ENCODE peak calls at places on chromosomes 11 and 22, in nine cellular contexts. One of them, this sample, is unnamed.

GRCh38 chr22:23675502-23676415 is 15.1 kb upstream of the RGL4 start:
- DNase-seq in activated T-cell treated with anti-CD3 and anti-CD28 coated beads, Interleukin-2, amount 50 U/mL, for 72 hours: no peak
- DNase-seq in stimulated activated CD8-positive, alpha-beta memory T cell treated with anti-CD3 and anti-CD28 coated beads, Interleukin-12 subunit alpha, Interleukin-12 subunit beta, amount 100 ng/mL, for 1 hour: no peak
- DNase-seq in upper lobe of left lung: peak; percentile 47
- DNase-seq in HFF-Myc: no peak
- DNase-seq in neural crest cell: no peak
- DNase-seq in stimulated activated CD4-positive, alpha-beta T cell treated with anti-CD3 and anti-CD28 coated beads, Interleukin-15, amount 100 ng/mL, for 1 hour: no peak
- DNase-seq in frontal cortex: no peak
- DNase-seq in amygdala: no peak
- DNase-seq in this sample: no peak

GRCh38 chr11:107666911-107667568 is 44.8 kb downstream of the SLN start:
- DNase-seq in activated T-cell treated with anti-CD3 and anti-CD28 coated beads, Interleukin-2, amount 50 U/mL, for 72 hours: no peak
- DNase-seq in HFF-Myc: no peak
- DNase-seq in stimulated activated CD8-positive, alpha-beta memory T cell treated with anti-CD3 and anti-CD28 coated beads, Interleukin-12 subunit alpha, Interleukin-12 subunit beta, amount 100 ng/mL, for 1 hour: no peak
- DNase-seq in neural crest cell: no peak
- DNase-seq in amygdala: no peak
- DNase-seq in stimulated activated CD4-positive, alpha-beta T cell treated with anti-CD3 and anti-CD28 coated beads, Interleukin-15, amount 100 ng/mL, for 1 hour: no peak
- DNase-seq in frontal cortex: no peak
- DNase-seq in upper lobe of left lung: no peak
- DNase-seq in this sample: no peak

GRCh38 chr22:36211237-36211881 is 9.8 kb upstream of the APOL4 start:
- DNase-seq in neural crest cell: no peak
- DNase-seq in stimulated activated CD4-positive, alpha-beta T cell treated with anti-CD3 and anti-CD28 coated beads, Interleukin-15, amount 100 ng/mL, for 1 hour: no peak
- DNase-seq in upper lobe of left lung: peak; percentile 57
- DNase-seq in frontal cortex: no peak
- DNase-seq in amygdala: no peak
- DNase-seq in stimulated activated CD8-positive, alpha-beta memory T cell treated with anti-CD3 and anti-CD28 coated beads, Interleukin-12 subunit alpha, Interleukin-12 subunit beta, amount 100 ng/mL, for 1 hour: no peak
- DNase-seq in HFF-Myc: no peak
- DNase-seq in activated T-cell treated with anti-CD3 and anti-CD28 coated beads, Interleukin-2, amount 50 U/mL, for 72 hours: no peak
- DNase-seq in this sample: no peak

GRCh38 chr11:76771446-76772099 is 11.6 kb upstream of the TSKU start:
- DNase-seq in stimulated activated CD8-positive, alpha-beta memory T cell treated with anti-CD3 and anti-CD28 coated beads, Interleukin-12 subunit alpha, Interleukin-12 subunit beta, amount 100 ng/mL, for 1 hour: no peak
- DNase-seq in HFF-Myc: no peak
- DNase-seq in amygdala: no peak
- DNase-seq in neural crest cell: no peak
- DNase-seq in upper lobe of left lung: no peak
- DNase-seq in stimulated activated CD4-positive, alpha-beta T cell treated with anti-CD3 and anti-CD28 coated beads, Interleukin-15, amount 100 ng/mL, for 1 hour: no peak
- DNase-seq in activated T-cell treated with anti-CD3 and anti-CD28 coated beads, Interleukin-2, amount 50 U/mL, for 72 hours: no peak
- DNase-seq in frontal cortex: no peak
- DNase-seq in this sample: no peak

GRCh38 chr11:128859563-128860441 is 7.3 kb downstream of the KCNJ1 start:
- DNase-seq in stimulated activated CD8-positive, alpha-beta memory T cell treated with anti-CD3 and anti-CD28 coated beads, Interleukin-12 subunit alpha, Interleukin-12 subunit beta, amount 100 ng/mL, for 1 hour: peak; percentile 63
- DNase-seq in stimulated activated CD4-positive, alpha-beta T cell treated with anti-CD3 and anti-CD28 coated beads, Interleukin-15, amount 100 ng/mL, for 1 hour: peak; percentile 55
- DNase-seq in neural crest cell: peak; percentile 76
- DNase-seq in upper lobe of left lung: peak; percentile 80
- DNase-seq in activated T-cell treated with anti-CD3 and anti-CD28 coated beads, Interleukin-2, amount 50 U/mL, for 72 hours: peak; percentile 80
- DNase-seq in HFF-Myc: no peak
- DNase-seq in frontal cortex: peak; percentile 63
- DNase-seq in amygdala: peak; percentile 6
- DNase-seq in this sample: no peak

GRCh38 chr11:102186836-102187235 is 76.6 kb downstream of the YAP1 start:
- DNase-seq in amygdala: no peak
- DNase-seq in stimulated activated CD4-positive, alpha-beta T cell treated with anti-CD3 and anti-CD28 coated beads, Interleukin-15, amount 100 ng/mL, for 1 hour: no peak
- DNase-seq in activated T-cell treated with anti-CD3 and anti-CD28 coated beads, Interleukin-2, amount 50 U/mL, for 72 hours: no peak
- DNase-seq in frontal cortex: no peak
- DNase-seq in neural crest cell: peak; percentile 13
- DNase-seq in upper lobe of left lung: no peak
- DNase-seq in HFF-Myc: peak; percentile 42
- DNase-seq in stimulated activated CD8-positive, alpha-beta memory T cell treated with anti-CD3 and anti-CD28 coated beads, Interleukin-12 subunit alpha, Interleukin-12 subunit beta, amount 100 ng/mL, for 1 hour: no peak
- DNase-seq in this sample: no peak

GRCh38 chr11:27663294-27663693 is 37.0 kb downstream of the BDNF start:
- DNase-seq in stimulated activated CD4-positive, alpha-beta T cell treated with anti-CD3 and anti-CD28 coated beads, Interleukin-15, amount 100 ng/mL, for 1 hour: no peak
- DNase-seq in neural crest cell: no peak
- DNase-seq in amygdala: no peak
- DNase-seq in stimulated activated CD8-positive, alpha-beta memory T cell treated with anti-CD3 and anti-CD28 coated beads, Interleukin-12 subunit alpha, Interleukin-12 subunit beta, amount 100 ng/mL, for 1 hour: no peak
- DNase-seq in upper lobe of left lung: no peak
- DNase-seq in HFF-Myc: no peak
- DNase-seq in frontal cortex: no peak
- DNase-seq in activated T-cell treated with anti-CD3 and anti-CD28 coated beads, Interleukin-2, amount 50 U/mL, for 72 hours: no peak
- DNase-seq in this sample: no peak

GRCh38 chr11:128029219-128029722 is 558.1 kb downstream of the ETS1 start:
- DNase-seq in stimulated activated CD8-positive, alpha-beta memory T cell treated with anti-CD3 and anti-CD28 coated beads, Interleukin-12 subunit alpha, Interleukin-12 subunit beta, amount 100 ng/mL, for 1 hour: no peak
- DNase-seq in frontal cortex: no peak
- DNase-seq in stimulated activated CD4-positive, alpha-beta T cell treated with anti-CD3 and anti-CD28 coated beads, Interleukin-15, amount 100 ng/mL, for 1 hour: no peak
- DNase-seq in upper lobe of left lung: no peak
- DNase-seq in amygdala: no peak
- DNase-seq in neural crest cell: no peak
- DNase-seq in activated T-cell treated with anti-CD3 and anti-CD28 coated beads, Interleukin-2, amount 50 U/mL, for 72 hours: no peak
- DNase-seq in HFF-Myc: no peak
- DNase-seq in this sample: no peak

GRCh38 chr11:134471341-134472187 is 59.5 kb upstream of the B3GAT1 start:
- DNase-seq in neural crest cell: no peak
- DNase-seq in activated T-cell treated with anti-CD3 and anti-CD28 coated beads, Interleukin-2, amount 50 U/mL, for 72 hours: no peak
- DNase-seq in frontal cortex: peak; percentile 60
- DNase-seq in stimulated activated CD4-positive, alpha-beta T cell treated with anti-CD3 and anti-CD28 coated beads, Interleukin-15, amount 100 ng/mL, for 1 hour: no peak
- DNase-seq in HFF-Myc: no peak
- DNase-seq in stimulated activated CD8-positive, alpha-beta memory T cell treated with anti-CD3 and anti-CD28 coated beads, Interleukin-12 subunit alpha, Interleukin-12 subunit beta, amount 100 ng/mL, for 1 hour: no peak
- DNase-seq in amygdala: peak; percentile 28
- DNase-seq in upper lobe of left lung: no peak
- DNase-seq in this sample: no peak

GRCh38 chr22:26143801-26144325 is 25.4 kb upstream of the SEZ6L start:
- DNase-seq in frontal cortex: no peak
- DNase-seq in stimulated activated CD8-positive, alpha-beta memory T cell treated with anti-CD3 and anti-CD28 coated beads, Interleukin-12 subunit alpha, Interleukin-12 subunit beta, amount 100 ng/mL, for 1 hour: no peak
- DNase-seq in amygdala: no peak
- DNase-seq in neural crest cell: no peak
- DNase-seq in HFF-Myc: no peak
- DNase-seq in upper lobe of left lung: no peak
- DNase-seq in stimulated activated CD4-positive, alpha-beta T cell treated with anti-CD3 and anti-CD28 coated beads, Interleukin-15, amount 100 ng/mL, for 1 hour: no peak
- DNase-seq in activated T-cell treated with anti-CD3 and anti-CD28 coated beads, Interleukin-2, amount 50 U/mL, for 72 hours: no peak
- DNase-seq in this sample: no peak

GRCh38 chr11:70735976-70736375 is 337.6 kb downstream of the CTTN start:
- DNase-seq in frontal cortex: no peak
- DNase-seq in activated T-cell treated with anti-CD3 and anti-CD28 coated beads, Interleukin-2, amount 50 U/mL, for 72 hours: no peak
- DNase-seq in stimulated activated CD8-positive, alpha-beta memory T cell treated with anti-CD3 and anti-CD28 coated beads, Interleukin-12 subunit alpha, Interleukin-12 subunit beta, amount 100 ng/mL, for 1 hour: no peak
- DNase-seq in amygdala: no peak
- DNase-seq in upper lobe of left lung: no peak
- DNase-seq in neural crest cell: no peak
- DNase-seq in HFF-Myc: no peak
- DNase-seq in stimulated activated CD4-positive, alpha-beta T cell treated with anti-CD3 and anti-CD28 coated beads, Interleukin-15, amount 100 ng/mL, for 1 hour: no peak
- DNase-seq in this sample: no peak

GRCh38 chr22:50399751-50400331 is 56.7 kb downstream of the PPP6R2 start:
- DNase-seq in activated T-cell treated with anti-CD3 and anti-CD28 coated beads, Interleukin-2, amount 50 U/mL, for 72 hours: peak; percentile 33
- DNase-seq in stimulated activated CD8-positive, alpha-beta memory T cell treated with anti-CD3 and anti-CD28 coated beads, Interleukin-12 subunit alpha, Interleukin-12 subunit beta, amount 100 ng/mL, for 1 hour: no peak
- DNase-seq in neural crest cell: peak; percentile 33
- DNase-seq in stimulated activated CD4-positive, alpha-beta T cell treated with anti-CD3 and anti-CD28 coated beads, Interleukin-15, amount 100 ng/mL, for 1 hour: no peak
- DNase-seq in HFF-Myc: no peak
- DNase-seq in upper lobe of left lung: peak; percentile 62
- DNase-seq in amygdala: peak; percentile 20
- DNase-seq in frontal cortex: peak; percentile 57
- DNase-seq in this sample: no peak

GRCh38 chr11:84022221-84022620 is 736.1 kb upstream of the CCDC90B start:
- DNase-seq in neural crest cell: no peak
- DNase-seq in stimulated activated CD4-positive, alpha-beta T cell treated with anti-CD3 and anti-CD28 coated beads, Interleukin-15, amount 100 ng/mL, for 1 hour: no peak
- DNase-seq in stimulated activated CD8-positive, alpha-beta memory T cell treated with anti-CD3 and anti-CD28 coated beads, Interleukin-12 subunit alpha, Interleukin-12 subunit beta, amount 100 ng/mL, for 1 hour: no peak
- DNase-seq in frontal cortex: no peak
- DNase-seq in HFF-Myc: no peak
- DNase-seq in amygdala: no peak
- DNase-seq in activated T-cell treated with anti-CD3 and anti-CD28 coated beads, Interleukin-2, amount 50 U/mL, for 72 hours: no peak
- DNase-seq in upper lobe of left lung: no peak
- DNase-seq in this sample: no peak

GRCh38 chr11:69957849-69958248 is 120.3 kb upstream of the ANO1 start:
- DNase-seq in stimulated activated CD4-positive, alpha-beta T cell treated with anti-CD3 and anti-CD28 coated beads, Interleukin-15, amount 100 ng/mL, for 1 hour: no peak
- DNase-seq in activated T-cell treated with anti-CD3 and anti-CD28 coated beads, Interleukin-2, amount 50 U/mL, for 72 hours: no peak
- DNase-seq in amygdala: no peak
- DNase-seq in frontal cortex: no peak
- DNase-seq in stimulated activated CD8-positive, alpha-beta memory T cell treated with anti-CD3 and anti-CD28 coated beads, Interleukin-12 subunit alpha, Interleukin-12 subunit beta, amount 100 ng/mL, for 1 hour: no peak
- DNase-seq in neural crest cell: no peak
- DNase-seq in HFF-Myc: no peak
- DNase-seq in upper lobe of left lung: no peak
- DNase-seq in this sample: no peak

GRCh38 chr22:35214968-35215367 is 42.3 kb upstream of the HMGXB4 start:
- DNase-seq in neural crest cell: no peak
- DNase-seq in HFF-Myc: no peak
- DNase-seq in frontal cortex: no peak
- DNase-seq in stimulated activated CD8-positive, alpha-beta memory T cell treated with anti-CD3 and anti-CD28 coated beads, Interleukin-12 subunit alpha, Interleukin-12 subunit beta, amount 100 ng/mL, for 1 hour: no peak
- DNase-seq in activated T-cell treated with anti-CD3 and anti-CD28 coated beads, Interleukin-2, amount 50 U/mL, for 72 hours: no peak
- DNase-seq in amygdala: no peak
- DNase-seq in stimulated activated CD4-positive, alpha-beta T cell treated with anti-CD3 and anti-CD28 coated beads, Interleukin-15, amount 100 ng/mL, for 1 hour: no peak
- DNase-seq in upper lobe of left lung: no peak
- DNase-seq in this sample: no peak

GRCh38 chr11:102306048-102306575 is 11.2 kb upstream of the BIRC3 start:
- DNase-seq in stimulated activated CD8-positive, alpha-beta memory T cell treated with anti-CD3 and anti-CD28 coated beads, Interleukin-12 subunit alpha, Interleukin-12 subunit beta, amount 100 ng/mL, for 1 hour: no peak
- DNase-seq in activated T-cell treated with anti-CD3 and anti-CD28 coated beads, Interleukin-2, amount 50 U/mL, for 72 hours: no peak
- DNase-seq in stimulated activated CD4-positive, alpha-beta T cell treated with anti-CD3 and anti-CD28 coated beads, Interleukin-15, amount 100 ng/mL, for 1 hour: no peak
- DNase-seq in HFF-Myc: no peak
- DNase-seq in neural crest cell: no peak
- DNase-seq in amygdala: no peak
- DNase-seq in upper lobe of left lung: peak; percentile 89
- DNase-seq in frontal cortex: no peak
- DNase-seq in this sample: no peak

GRCh38 chr22:36009085-36009484 is 19.5 kb downstream of the RBFOX2 start:
- DNase-seq in amygdala: no peak
- DNase-seq in frontal cortex: no peak
- DNase-seq in stimulated activated CD4-positive, alpha-beta T cell treated with anti-CD3 and anti-CD28 coated beads, Interleukin-15, amount 100 ng/mL, for 1 hour: no peak
- DNase-seq in activated T-cell treated with anti-CD3 and anti-CD28 coated beads, Interleukin-2, amount 50 U/mL, for 72 hours: no peak
- DNase-seq in neural crest cell: no peak
- DNase-seq in stimulated activated CD8-positive, alpha-beta memory T cell treated with anti-CD3 and anti-CD28 coated beads, Interleukin-12 subunit alpha, Interleukin-12 subunit beta, amount 100 ng/mL, for 1 hour: no peak
- DNase-seq in HFF-Myc: no peak
- DNase-seq in upper lobe of left lung: no peak
- DNase-seq in this sample: no peak

GRCh38 chr11:12086271-12087074 is 23.9 kb upstream of the MICAL2 start:
- DNase-seq in upper lobe of left lung: peak; percentile 73
- DNase-seq in amygdala: no peak
- DNase-seq in frontal cortex: peak; percentile 44
- DNase-seq in stimulated activated CD8-positive, alpha-beta memory T cell treated with anti-CD3 and anti-CD28 coated beads, Interleukin-12 subunit alpha, Interleukin-12 subunit beta, amount 100 ng/mL, for 1 hour: no peak
- DNase-seq in neural crest cell: no peak
- DNase-seq in HFF-Myc: peak; percentile 92
- DNase-seq in stimulated activated CD4-positive, alpha-beta T cell treated with anti-CD3 and anti-CD28 coated beads, Interleukin-15, amount 100 ng/mL, for 1 hour: no peak
- DNase-seq in activated T-cell treated with anti-CD3 and anti-CD28 coated beads, Interleukin-2, amount 50 U/mL, for 72 hours: no peak
- DNase-seq in this sample: peak; percentile 87